ENCODE peak calls at places on chromosome 13, in seven cellular contexts. I is astrocyte of the cerebellum, Z is NCI-H1417, A is H7, G is T-cell, P is GM23338, W is omental fat pad. N is an unnamed sample.

GRCh38 chr13:110882228-110882627 is 32.6 kb downstream of the ANKRD10 start:
- DNase-seq in I (no peak), Z (no peak), A (no peak), G (no peak), P (no peak), W (no peak), N (no peak)

GRCh38 chr13:97142452-97142851 is 79.7 kb upstream of the MBNL2 start:
- DNase-seq in I (no peak), Z (no peak), A (peak; percentile 10), G (no peak), P (peak; percentile 56), W (no peak), N (no peak)

GRCh38 chr13:99227909-99228688 is 27.4 kb downstream of the UBAC2 start:
- DNase-seq in I (no peak), Z (no peak), A (no peak), G (no peak), P (no peak), W (no peak), N (no peak)

GRCh38 chr13:102948006-102948405 is 102.2 kb downstream of the ERCC5 start:
- DNase-seq in I (no peak), Z (peak; percentile 74), A (no peak), G (no peak), P (no peak), W (no peak), N (no peak)

GRCh38 chr13:98584668-98585397 is 7.9 kb upstream of the STK24 start:
- DNase-seq in I (no peak), Z (no peak), A (no peak), G (no peak), P (no peak), W (no peak), N (no peak)

GRCh38 chr13:77860621-77861020 is 58.0 kb downstream of the EDNRB start:
- DNase-seq in I (peak; percentile 45), Z (no peak), A (no peak), G (no peak), P (no peak), W (no peak), N (no peak)

GRCh38 chr13:77554079-77554478 is 18.6 kb downstream of the SCEL start:
- DNase-seq in I (no peak), Z (no peak), A (no peak), G (no peak), P (no peak), W (no peak), N (no peak)

GRCh38 chr13:99464441-99464949 is 36.8 kb upstream of the TM9SF2 start:
- DNase-seq in I (no peak), Z (no peak), A (no peak), G (no peak), P (no peak), W (no peak), N (no peak)

GRCh38 chr13:33217256-33217655 is 68.3 kb downstream of the STARD13 start:
- DNase-seq in I (no peak), Z (no peak), A (no peak), G (no peak), P (no peak), W (no peak), N (no peak)

GRCh38 chr13:49113526-49114286 is 106.4 kb upstream of the MLNR start:
- DNase-seq in I (peak; percentile 49), Z (no peak), A (peak; percentile 9), G (no peak), P (no peak), W (no peak), N (no peak)

N was measured in suprapubic skin.